ENCODE peak calls at places on chromosomes 12 and 14, in five cellular contexts. E is coronary artery; B is neural crest cell; K is stimulated activated CD4-positive, alpha-beta T cell treated with anti-CD3 and anti-CD28 coated beads, Interleukin-12 subunit alpha, Interleukin-12 subunit beta, amount 100 ng/mL, for 48 hours; D is stimulated activated effector memory CD8-positive, alpha-beta T cell treated with anti-CD3 and anti-CD28 coated beads, Interleukin-12 subunit alpha, Interleukin-12 subunit beta, amount 100 ng/mL, for 72 hours. P is an unnamed sample.

GRCh38 chr14:74704656-74705055 is 8.2 kb downstream of the AREL1 start:
- DNase-seq in D (no peak), K (no peak), E (no peak), B (no peak), P (no peak)

GRCh38 chr14:94649543-94650443 is 37.6 kb downstream of the SERPINA3 start:
- DNase-seq in B (no peak), K (no peak), E (no peak), D (no peak), P (no peak)

GRCh38 chr12:22357531-22357930 is 23.0 kb upstream of the ST8SIA1 start:
- DNase-seq in K (no peak), D (no peak), E (no peak), B (no peak), P (no peak)

GRCh38 chr12:66354291-66354690 is 52.0 kb downstream of the HELB start:
- DNase-seq in B (no peak), K (no peak), D (no peak), E (no peak), P (no peak)

GRCh38 chr12:1587927-1588573 is 6.3 kb downstream of the FBXL14 start:
- DNase-seq in E (no peak), B (no peak), K (no peak), D (no peak), P (no peak)

GRCh38 chr14:24699052-24699451 is 65.1 kb upstream of the GZMB start:
- DNase-seq in D (no peak), E (no peak), B (no peak), K (no peak), P (no peak)

GRCh38 chr12:110743571-110744093 is 941 bp upstream of the PPP1CC start:
- DNase-seq in E (no peak), B (peak; percentile 10), K (no peak), D (no peak), P (no peak)

GRCh38 chr12:52439845-52440244 is 5.7 kb upstream of the KRT75 start:
- DNase-seq in B (no peak), K (no peak), D (no peak), E (no peak), P (peak; percentile 12)

GRCh38 chr14:52950410-52950897 is 396 bp downstream of the FERMT2 start:
- DNase-seq in D (no peak), K (no peak), B (peak; percentile 55), E (peak; percentile 85), P (no peak)

GRCh38 chr12:115433014-115433634 is 749.1 kb upstream of the TBX3 start:
- DNase-seq in D (no peak), E (no peak), K (no peak), B (no peak), P (no peak)

GRCh38 chr14:104048758-104049496 is 36.6 kb upstream of the ASPG start:
- DNase-seq in K (no peak), B (no peak), D (no peak), E (no peak), P (no peak)

GRCh38 chr12:110917467-110917866 is 2.9 kb downstream of the MYL2 start:
- DNase-seq in E (no peak), D (no peak), K (no peak), B (no peak), P (no peak)

GRCh38 chr12:122402264-122402663 is 20.2 kb downstream of the CLIP1 start:
- DNase-seq in K (no peak), B (no peak), E (no peak), D (no peak), P (no peak)

GRCh38 chr12:47768323-47768811 is 4.7 kb upstream of the SLC48A1 start:
- DNase-seq in E (no peak), K (no peak), B (no peak), D (no peak), P (no peak)

P was measured in NK-92 treated with Interleukin-12 subunit alpha and Interleukin-12 subunit beta, amount 100 ng/mL, for 24 hours.